ENCODE peak calls at places on chromosome 4, in four cellular contexts. P is HepG2, H is K562, G is H1. M is an unnamed sample.

GRCh38 chr4:184616633-184617471 is 32.4 kb downstream of the CASP3 start:
- DNase-seq in P (no peak), H (no peak), G (peak), M (no peak)

GRCh38 chr4:83255584-83255983 is 29.0 kb downstream of the COQ2 start:
- DNase-seq in P (no peak), H (no peak), G (no peak), M (peak)

GRCh38 chr4:123866796-123867195 is 470.2 kb downstream of the SPRY1 start:
- DNase-seq in P (peak), H (no peak), G (no peak), M (no peak)

GRCh38 chr4:1130318-1131186 is 17.2 kb upstream of the RNF212 start:
- DNase-seq in P (peak), H (peak), G (peak), M (peak)

GRCh38 chr4:3709846-3710441 is 56.2 kb upstream of the ADRA2C start:
- DNase-seq in P (no peak), H (no peak), G (no peak), M (no peak)

GRCh38 chr4:184444953-184445309 is 29.4 kb downstream of the IRF2 start:
- DNase-seq in P (no peak), H (no peak), G (no peak), M (no peak)

GRCh38 chr4:1418494-1419285 is 12.4 kb upstream of the NKX1-1 start:
- DNase-seq in P (no peak), H (peak), G (peak), M (no peak)

GRCh38 chr4:75995727-75996126 is 5.0 kb upstream of the SDAD1 start:
- DNase-seq in P (peak), H (peak), G (no peak), M (peak)

GRCh38 chr4:169345207-169345788 is 74.5 kb upstream of the SH3RF1 start:
- DNase-seq in P (no peak), H (no peak), G (no peak), M (peak)

GRCh38 chr4:153257151-153257620 is 52.9 kb downstream of the TRIM2 start:
- DNase-seq in P (no peak), H (no peak), G (peak), M (no peak)

GRCh38 chr4:161382655-161383054 is 781.1 kb downstream of the FSTL5 start:
- DNase-seq in P (no peak), H (no peak), G (no peak), M (no peak)

GRCh38 chr4:3465698-3466671 is 2.9 kb downstream of the DOK7 start:
- DNase-seq in P (peak), H (peak), G (no peak), M (no peak)

GRCh38 chr4:162485486-162485885 is 321.7 kb upstream of the FSTL5 start:
- DNase-seq in P (no peak), H (no peak), G (no peak), M (no peak)

GRCh38 chr4:173717581-173717980 is 187.6 kb upstream of the HAND2 start:
- DNase-seq in P (no peak), H (no peak), G (no peak), M (no peak)

GRCh38 chr4:98284640-98285046 is 23.5 kb downstream of the RAP1GDS1 start:
- DNase-seq in P (no peak), H (no peak), G (no peak), M (peak)
- TF ChIP-seq FOSL1 in P (no peak), H (no peak), G (no peak), M (peak)

GRCh38 chr4:104772849-104773248 is 278.2 kb upstream of the CXXC4 start:
- DNase-seq in P (no peak), H (no peak), G (no peak), M (no peak)
- H3K4me3 ChIP-seq in P (no peak), H (no peak), G (no peak), M (no peak)

GRCh38 chr4:40550900-40551546 is 78.6 kb downstream of the RBM47 start:
- DNase-seq in P (peak), H (no peak), G (no peak), M (peak)
- TF ChIP-seq FOSL1 in P (no peak), H (no peak), G (no peak), M (no peak)

GRCh38 chr4:7860600-7861158 is 79.0 kb downstream of the AFAP1 start:
- DNase-seq in P (no peak), H (no peak), G (no peak), M (no peak)
- H3K4me3 ChIP-seq in P (no peak), H (no peak), G (peak), M (no peak)

GRCh38 chr4:20883231-20883630 is 183.0 kb downstream of the PACRGL start:
- DNase-seq in P (no peak), H (no peak), G (no peak), M (no peak)
- TF ChIP-seq FOSL1 in P (no peak), H (no peak), G (no peak), M (no peak)

GRCh38 chr4:140013088-140013487 is 140.9 kb downstream of the MAML3 start:
- DNase-seq in P (no peak), H (no peak), G (no peak), M (no peak)
- H3K4me3 ChIP-seq in P (no peak), H (no peak), G (no peak), M (no peak)